ENCODE peak calls at places on chromosome 14, in five cellular contexts. L, F, I, H and J are unnamed samples.

GRCh38 chr14:56333361-56334279 is 215.4 kb downstream of the PELI2 start:
- DNase-seq in I (peak), H (no peak), F (peak), L (no peak), J (peak)

GRCh38 chr14:101464310-101464983 is 96.8 kb upstream of the DIO3 start:
- DNase-seq in I (no peak), H (no peak), L (no peak), F (no peak), J (no peak)

GRCh38 chr14:100617715-100618693 is 30.8 kb upstream of the BEGAIN start:
- DNase-seq in L (no peak), I (no peak), F (no peak), H (no peak), J (no peak)

GRCh38 chr14:75229923-75230792 is 48.5 kb upstream of the FOS start:
- DNase-seq in F (peak), L (peak), H (no peak), I (peak), J (peak)

GRCh38 chr14:76486251-76486743 is 110.4 kb downstream of the ESRRB start:
- DNase-seq in H (peak), L (no peak), I (no peak), F (no peak), J (no peak)

GRCh38 chr14:34568803-34569202 is 29.3 kb upstream of the EAPP start:
- DNase-seq in F (no peak), H (no peak), L (no peak), I (no peak), J (no peak)

GRCh38 chr14:99870617-99871016 is 77.4 kb downstream of the EML1 start:
- DNase-seq in I (no peak), L (no peak), H (no peak), F (no peak), J (no peak)

GRCh38 chr14:106185837-106186233 is 659.5 kb downstream of the TMEM121 start:
- DNase-seq in F (no peak), I (no peak), L (peak), H (no peak), J (no peak)

GRCh38 chr14:68255697-68256178 is 436.2 kb downstream of the RAD51B start:
- DNase-seq in I (peak), H (no peak), F (no peak), L (no peak), J (peak)

GRCh38 chr14:81446279-81447007 is 46.3 kb upstream of the STON2 start:
- DNase-seq in I (no peak), H (no peak), L (no peak), F (no peak), J (no peak)

GRCh38 chr14:65318636-65319506 is 93.7 kb upstream of the FUT8 start:
- DNase-seq in L (no peak), I (no peak), H (no peak), F (no peak), J (no peak)

GRCh38 chr14:104184911-104185499 is 46.6 kb downstream of the KIF26A start:
- DNase-seq in H (no peak), L (no peak), I (no peak), F (no peak), J (no peak)

GRCh38 chr14:101320386-101320785 is 240.9 kb upstream of the DIO3 start:
- DNase-seq in F (no peak), I (no peak), H (no peak), L (no peak), J (no peak)

GRCh38 chr14:61968207-61968606 is 206.0 kb downstream of the SNAPC1 start:
- DNase-seq in I (no peak), L (no peak), F (no peak), H (no peak), J (no peak)

GRCh38 chr14:92670967-92671366 is 77.5 kb downstream of the LGMN start:
- DNase-seq in F (no peak), L (no peak), H (no peak), I (peak), J (peak)

GRCh38 chr14:64502476-64503183 is 1.0 kb downstream of the ZBTB25 start:
- DNase-seq in F (peak), H (no peak), I (no peak), L (no peak), J (peak)

GRCh38 chr14:40417777-40418401 is 985.7 kb upstream of the FBXO33 start:
- DNase-seq in H (no peak), F (peak), I (no peak), L (no peak), J (peak)

GRCh38 chr14:64732536-64733120 is 28.4 kb downstream of the PLEKHG3 start:
- DNase-seq in H (no peak), F (no peak), L (no peak), I (no peak), J (no peak)

GRCh38 chr14:54627718-54628345 is 60.9 kb downstream of the SAMD4A start:
- DNase-seq in L (no peak), I (peak), F (no peak), H (no peak), J (peak)

GRCh38 chr14:58633831-58634230 is 3.9 kb upstream of the DACT1 start:
- DNase-seq in H (no peak), L (no peak), I (peak), F (no peak), J (no peak)

GRCh38 chr14:101929096-101929495 is 35.3 kb upstream of the DYNC1H1 start:
- DNase-seq in F (no peak), H (no peak), I (no peak), L (no peak), J (no peak)

GRCh38 chr14:33709711-33710110 is 241.2 kb downstream of the EGLN3 start:
- DNase-seq in H (no peak), L (no peak), I (no peak), F (no peak), J (no peak)

GRCh38 chr14:75050852-75051555 is at the start of gene MLH3:
- DNase-seq in I (peak), L (peak), F (peak), H (peak), J (peak)

GRCh38 chr14:104240426-104241157 is 102.2 kb downstream of the KIF26A start:
- DNase-seq in I (no peak), L (no peak), F (no peak), H (no peak), J (no peak)

GRCh38 chr14:74301594-74302159 is 1.1 kb downstream of the ABCD4 start:
- DNase-seq in F (peak), L (no peak), I (no peak), H (no peak), J (no peak)

GRCh38 chr14:21070610-21071224 is 613 bp downstream of the ARHGEF40 start:
- DNase-seq in L (no peak), I (peak), H (no peak), F (peak), J (peak)

GRCh38 chr14:68781161-68782021 is 11.5 kb downstream of the ZFP36L1 start:
- DNase-seq in F (no peak), L (no peak), H (no peak), I (no peak), J (no peak)

GRCh38 chr14:91415794-91416743 is 1.6 kb downstream of the CCDC88C start:
- DNase-seq in F (no peak), I (no peak), L (no peak), H (no peak), J (no peak)

GRCh38 chr14:105470812-105471771 is 3.5 kb upstream of the CRIP2 start:
- DNase-seq in L (no peak), H (no peak), F (no peak), I (no peak), J (no peak)

GRCh38 chr14:50319721-50320120 is 7.6 kb downstream of the DMAC2L start:
- DNase-seq in H (no peak), L (no peak), F (no peak), I (no peak), J (peak)

GRCh38 chr14:73723411-73723798 is 9.2 kb upstream of the PNMA1 start:
- DNase-seq in L (no peak), I (peak), F (peak), H (no peak), J (peak)

GRCh38 chr14:69818760-69819191 is 21.7 kb upstream of the SLC10A1 start:
- DNase-seq in H (peak), L (peak), I (peak), F (peak), J (peak)